ENCODE peak calls at places on chromosome 10, in nine cellular contexts. D, N, Y, U, S, A, R, P and C are unnamed samples.

GRCh38 chr10:62186999-62187695 is 81.5 kb downstream of the RTKN2 start:
- DNase-seq in N (no peak), P (no peak), Y (no peak), U (no peak), A (no peak), S (no peak), D (no peak), R (no peak), C (no peak)

GRCh38 chr10:112553315-112553714 is 106.3 kb downstream of the VTI1A start:
- DNase-seq in Y (no peak), A (no peak), U (no peak), R (no peak), P (no peak), D (no peak), N (no peak), S (no peak), C (no peak)

GRCh38 chr10:27482984-27483956 is 20.8 kb upstream of the RAB18 start:
- DNase-seq in N (no peak), A (peak; percentile 30), R (no peak), U (no peak), D (no peak), P (no peak), Y (no peak), S (peak; percentile 16), C (no peak)

GRCh38 chr10:50248598-50248997 is 2.7 kb downstream of the ASAH2 start:
- DNase-seq in N (no peak), R (no peak), A (no peak), D (no peak), P (no peak), S (no peak), Y (no peak), U (no peak), C (no peak)

GRCh38 chr10:132109341-132110072 is 43.8 kb downstream of the JAKMIP3 start:
- DNase-seq in D (no peak), P (no peak), A (no peak), Y (no peak), S (no peak), U (no peak), N (no peak), R (no peak), C (no peak)

GRCh38 chr10:80530251-80530650 is 7.5 kb upstream of the SH2D4B start:
- DNase-seq in R (no peak), P (no peak), N (no peak), S (peak; percentile 13), U (peak; percentile 29), A (no peak), Y (no peak), D (no peak), C (no peak)

GRCh38 chr10:115432188-115432819 is 339.1 kb downstream of the ATRNL1 start:
- DNase-seq in D (no peak), S (peak; percentile 66), A (peak; percentile 41), R (no peak), P (no peak), Y (no peak), U (no peak), N (peak; percentile 13), C (no peak)

GRCh38 chr10:93160829-93161228 is 87.1 kb downstream of the CYP26A1 start:
- DNase-seq in N (peak; percentile 7), A (no peak), S (peak; percentile 70), Y (no peak), D (no peak), R (no peak), U (no peak), P (no peak), C (no peak)

GRCh38 chr10:97608991-97609561 is 19.6 kb downstream of the C10orf62 start:
- DNase-seq in R (no peak), Y (no peak), N (no peak), S (no peak), D (no peak), P (no peak), U (no peak), A (no peak), C (no peak)

GRCh38 chr10:120556164-120556532 is 99.1 kb downstream of the PLPP4 start:
- DNase-seq in P (no peak), Y (peak; percentile 41), U (no peak), R (no peak), A (peak; percentile 18), N (peak; percentile 41), S (no peak), D (no peak), C (no peak)

GRCh38 chr10:87761153-87761552 is 56.9 kb downstream of the ATAD1 start:
- DNase-seq in R (no peak), N (no peak), A (no peak), P (no peak), U (no peak), S (peak; percentile 21), D (no peak), Y (no peak), C (no peak)